ENCODE peak calls at places on chromosome 14, in four cellular contexts. F is GM12878, Q is K562, T is SK-N-SH. C is an unnamed sample.

GRCh38 chr14:22226381-22226780 is 362.6 kb downstream of the DAD1 start:
- DNase-seq in F (no peak), Q (peak; percentile 4), T (no peak), C (peak; percentile 68)

GRCh38 chr14:24297190-24297964 is 2.2 kb downstream of the DHRS1 start:
- DNase-seq in F (no peak), Q (peak; percentile 60), T (peak; percentile 43), C (peak; percentile 84)

GRCh38 chr14:20823859-20824258 is 21.2 kb upstream of the RNASE1 start:
- DNase-seq in F (no peak), Q (no peak), T (no peak), C (no peak)

GRCh38 chr14:64550539-64551333 is 975 bp downstream of the PPP1R36 start:
- DNase-seq in F (no peak), Q (no peak), T (no peak), C (no peak)

GRCh38 chr14:35403085-35403396 is 1.5 kb downstream of the NFKBIA start:
- DNase-seq in F (no peak), Q (no peak), T (no peak), C (no peak)

GRCh38 chr14:93994919-93995682 is 2.0 kb upstream of the CCDC197 start:
- DNase-seq in F (no peak), Q (no peak), T (no peak), C (peak; percentile 67)

GRCh38 chr14:23078692-23079116 is 16.2 kb downstream of the ACIN1 start:
- DNase-seq in F (no peak), Q (peak; percentile 90), T (no peak), C (no peak)

GRCh38 chr14:104686624-104687517 is 2.5 kb upstream of the INF2 start:
- DNase-seq in F (no peak), Q (no peak), T (no peak), C (no peak)

GRCh38 chr14:104226421-104227385 is 88.3 kb downstream of the KIF26A start:
- DNase-seq in F (no peak), Q (no peak), T (no peak), C (no peak)

GRCh38 chr14:24542346-24542936 is 33.6 kb downstream of the CTSG start:
- DNase-seq in F (no peak), Q (no peak), T (no peak), C (no peak)

GRCh38 chr14:39339003-39339402 is 93.2 kb downstream of the FBXO33 start:
- DNase-seq in F (no peak), Q (peak; percentile 74), T (no peak), C (peak; percentile 78)

GRCh38 chr14:20415723-20416622 is 2.7 kb upstream of the TEP1 start:
- DNase-seq in F (peak; percentile 49), Q (peak; percentile 70), T (peak; percentile 50), C (peak; percentile 84)

GRCh38 chr14:68790656-68791077 is 2.2 kb downstream of the ZFP36L1 start:
- DNase-seq in F (no peak), Q (no peak), T (no peak), C (no peak)

GRCh38 chr14:67641902-67642749 is 22.4 kb downstream of the ARG2 start:
- DNase-seq in F (no peak), Q (peak; percentile 20), T (no peak), C (no peak)

GRCh38 chr14:94562019-94562418 is 777 bp downstream of the SERPINA4 start:
- DNase-seq in F (no peak), Q (no peak), T (no peak), C (no peak)

GRCh38 chr14:52494444-52494843 is 57.9 kb downstream of the TXNDC16 start:
- DNase-seq in F (no peak), Q (no peak), T (no peak), C (no peak)

GRCh38 chr14:105486974-105487448 is 325 bp downstream of the CRIP1 start:
- DNase-seq in F (no peak), Q (no peak), T (no peak), C (peak; percentile 62)

GRCh38 chr14:102200690-102201368 is 61.1 kb downstream of the WDR20 start:
- DNase-seq in F (no peak), Q (no peak), T (no peak), C (no peak)

GRCh38 chr14:100676089-100676685 is 50.5 kb upstream of the DLK1 start:
- DNase-seq in F (no peak), Q (peak; percentile 95), T (no peak), C (no peak)

GRCh38 chr14:57961793-57962075 is 95.8 kb upstream of the SLC35F4 start:
- DNase-seq in F (no peak), Q (no peak), T (no peak), C (no peak)

GRCh38 chr14:64841121-64841611 is 38.5 kb downstream of the SPTB start:
- DNase-seq in F (no peak), Q (peak; percentile 77), T (no peak), C (peak; percentile 79)

GRCh38 chr14:101781240-101782061 is 19.9 kb downstream of the PPP2R5C start:
- DNase-seq in F (no peak), Q (no peak), T (peak; percentile 79), C (peak; percentile 25)

GRCh38 chr14:94177806-94178205 is 3.7 kb downstream of the PPP4R4 start:
- DNase-seq in F (no peak), Q (no peak), T (no peak), C (peak; percentile 49)

GRCh38 chr14:101715209-101716076 is 46.1 kb upstream of the PPP2R5C start:
- DNase-seq in F (no peak), Q (peak; percentile 74), T (no peak), C (no peak)

GRCh38 chr14:101960225-101960624 is 4.1 kb upstream of the DYNC1H1 start:
- DNase-seq in F (no peak), Q (peak; percentile 76), T (no peak), C (peak; percentile 77)

GRCh38 chr14:32947792-32948191 is 9.1 kb downstream of the NPAS3 start:
- DNase-seq in F (no peak), Q (no peak), T (no peak), C (no peak)

GRCh38 chr14:74932401-74932901 is 9.4 kb upstream of the RPS6KL1 start:
- DNase-seq in F (no peak), Q (no peak), T (no peak), C (no peak)

GRCh38 chr14:76963366-76963765 is 65.1 kb downstream of the IRF2BPL start:
- DNase-seq in F (no peak), Q (peak; percentile 24), T (no peak), C (no peak)

GRCh38 chr14:32366256-32366655 is 37.2 kb downstream of the AKAP6 start:
- DNase-seq in F (no peak), Q (no peak), T (peak; percentile 34), C (peak; percentile 17)

GRCh38 chr14:51849095-51849494 is 11.3 kb upstream of the GNG2 start:
- DNase-seq in F (no peak), Q (no peak), T (no peak), C (no peak)

GRCh38 chr14:68501621-68502052 is 291.2 kb downstream of the ZFP36L1 start:
- DNase-seq in F (no peak), Q (no peak), T (no peak), C (no peak)

GRCh38 chr14:68935761-68936209 is 43.3 kb downstream of the ACTN1 start:
- DNase-seq in F (no peak), Q (peak; percentile 43), T (no peak), C (no peak)

GRCh38 chr14:90384543-90384911 is 12.3 kb upstream of the CALM1 start:
- DNase-seq in F (no peak), Q (no peak), T (no peak), C (no peak)

GRCh38 chr14:78758333-78758732 is 588.2 kb downstream of the NRXN3 start:
- DNase-seq in F (peak; percentile 13), Q (peak; percentile 24), T (peak; percentile 37), C (peak; percentile 63)

GRCh38 chr14:65847065-65847847 is 434.7 kb downstream of the FUT8 start:
- DNase-seq in F (peak; percentile 23), Q (peak; percentile 4), T (no peak), C (no peak)

GRCh38 chr14:96208739-96209138 is 4.1 kb downstream of the BDKRB2 start:
- DNase-seq in F (no peak), Q (no peak), T (no peak), C (no peak)
- H3K79me2 ChIP-seq in F (no peaks in the 10 kb centered on the region), Q (no peaks in the 10 kb centered on the region), T (peaks cover 16% of the 10 kb centered on the region), C (no peaks in the 10 kb centered on the region)

DNA sequence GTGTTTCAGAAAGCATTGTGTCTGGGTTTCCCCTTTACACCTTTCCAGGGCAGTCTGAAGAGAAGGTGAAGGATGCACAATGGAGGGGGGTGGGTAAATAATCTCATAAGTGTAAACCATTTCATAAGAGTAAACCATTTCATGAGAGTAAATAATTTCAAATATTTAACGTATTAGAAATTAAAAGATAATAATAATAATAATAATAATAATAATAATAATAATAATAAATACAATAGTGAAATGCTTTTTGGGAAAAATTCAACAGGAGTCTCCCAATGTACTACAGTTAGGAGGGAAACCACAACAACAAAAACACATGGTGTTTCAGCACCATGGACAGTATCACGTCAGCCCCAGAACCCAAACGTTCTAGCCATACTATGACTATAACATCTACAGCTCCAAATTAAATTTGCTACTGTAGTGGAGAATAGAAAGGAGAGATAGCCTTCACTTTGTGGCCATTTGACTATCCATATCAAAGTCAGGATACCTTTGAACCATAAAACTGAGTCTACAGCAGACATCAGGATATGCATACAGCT is 691.8 kb downstream of the BCL11B start:
- DNase-seq in F (no peak), Q (peak; percentile 3), T (no peak), C (peak; percentile 56)
- TF ChIP-seq REST in F (peak; percentile 79), Q (no peak), T (peak; percentile 82), C (peak; percentile 84)

DNA sequence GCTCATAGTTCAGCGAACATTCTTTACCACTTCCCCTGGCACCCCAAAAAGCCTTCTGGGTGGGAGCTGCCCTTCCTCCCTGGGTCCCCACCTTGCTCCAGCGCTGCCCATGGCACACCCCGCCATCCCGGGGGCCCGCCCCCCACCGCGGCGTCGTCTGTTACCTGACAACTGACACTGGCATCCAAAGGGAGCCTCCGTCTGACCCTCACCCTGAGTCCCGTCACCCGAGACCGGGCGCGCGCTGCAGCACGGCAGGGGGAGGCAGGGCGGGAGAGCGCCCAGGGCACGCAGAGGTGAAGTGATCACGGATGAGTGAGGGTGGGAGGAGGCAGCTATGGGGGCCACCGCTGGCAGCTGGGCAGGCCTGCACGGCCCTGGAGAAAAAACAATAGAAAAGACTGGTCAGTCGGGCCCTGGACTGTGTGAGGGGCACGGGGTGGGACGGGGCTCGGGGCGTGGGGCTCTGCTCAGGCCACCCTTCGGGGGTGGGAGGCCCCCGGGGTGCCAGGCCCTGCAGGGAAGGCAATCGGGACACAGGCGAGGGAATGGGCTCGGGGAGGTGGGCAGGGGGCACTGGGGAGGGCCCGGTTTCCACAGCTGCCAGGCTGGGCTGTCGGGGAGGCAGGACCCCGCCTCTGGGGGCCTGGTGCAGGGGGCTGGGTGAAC is 40.7 kb downstream of the BCL11B start:
- DNase-seq in F (no peak), Q (no peak), T (no peak), C (no peak)
- H3K79me2 ChIP-seq in F (no peaks in the 10 kb centered on the region), Q (no peaks in the 10 kb centered on the region), T (no peaks in the 10 kb centered on the region), C (peaks cover 91% of the 10 kb centered on the region)

GRCh38 chr14:47585447-47585846 is 90.0 kb downstream of the MDGA2 start:
- DNase-seq in F (no peak), Q (no peak), T (no peak), C (no peak)

GRCh38 chr14:47596232-47596631 is 79.2 kb downstream of the MDGA2 start:
- DNase-seq in F (peak; percentile 40), Q (no peak), T (no peak), C (no peak)

GRCh38 chr14:47590763-47591162 is 84.6 kb downstream of the MDGA2 start:
- DNase-seq in F (no peak), Q (no peak), T (no peak), C (no peak)
- TF ChIP-seq REST in F (no peak), Q (no peak), T (no peak), C (no peak)

DNA sequence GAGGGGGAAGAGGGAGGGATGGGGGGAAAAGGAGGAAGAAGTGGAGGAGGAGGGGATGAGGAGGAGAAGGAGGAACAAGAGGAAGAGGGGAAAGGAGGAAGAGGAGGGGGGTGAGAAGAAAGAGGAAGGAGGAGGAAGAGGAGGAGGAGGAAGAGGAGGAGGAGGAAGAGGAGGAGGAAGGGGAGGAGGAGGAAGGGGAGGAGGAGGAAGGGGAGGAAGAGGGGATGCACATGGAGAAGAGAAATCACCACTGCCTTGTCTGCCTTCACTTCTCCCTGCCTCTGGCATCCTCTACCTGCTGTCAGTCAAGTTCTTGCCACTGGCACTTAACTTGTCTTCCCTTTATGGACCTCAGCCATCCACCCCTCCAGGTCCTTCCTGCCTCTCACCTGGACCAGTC is 59.9 kb downstream of the TTC9 start:
- DNase-seq in F (no peak), Q (no peak), T (no peak), C (no peak)
- H3K79me2 ChIP-seq in F (no peaks in the 10 kb centered on the region), Q (no peaks in the 10 kb centered on the region), T (no peaks in the 10 kb centered on the region), C (no peaks in the 10 kb centered on the region)